ENCODE peak calls at places on chromosomes 7 and 10, in seven cellular contexts. P is H9, G is aorta, E is IMR-90, I is osteoblast, H is heart right ventricle, J is A549. K is an unnamed sample. For H3K4me1, the result is how much of the 10 kb centered on the place peaks cover.

GRCh38 chr7:1343551-1343950 is 110.9 kb downstream of the UNCX start:
- DNase-seq in P (no peak), G (no peak), E (no peak), I (no peak), H (no peak), J (no peak), K (no peak)

GRCh38 chr10:93440591-93441012 is 41.5 kb downstream of the MYOF start:
- DNase-seq in P (no peak), G (no peak), E (peak), I (peak), H (no peak), J (no peak), K (no peak)

GRCh38 chr7:2209146-2209960 is 23.4 kb downstream of the MAD1L1 start:
- DNase-seq in P (peak), G (peak), E (peak), I (peak), H (peak), J (peak), K (peak)

GRCh38 chr10:114943000-114943399 is 5.0 kb downstream of the TRUB1 start:
- DNase-seq in P (no peak), G (no peak), E (no peak), I (no peak), H (peak), J (no peak), K (no peak)

GRCh38 chr10:101535949-101536348 is 52.1 kb downstream of the POLL start:
- DNase-seq in P (no peak), G (no peak), E (no peak), I (no peak), H (no peak), J (no peak), K (no peak)

GRCh38 chr10:841535-841934 is 90.0 kb downstream of the LARP4B start:
- DNase-seq in P (no peak), G (no peak), E (no peak), I (no peak), H (no peak), J (no peak), K (no peak)

GRCh38 chr10:29120216-29120615 is 168.7 kb upstream of the LYZL1 start:
- DNase-seq in P (no peak), G (no peak), E (peak), I (peak), H (no peak), J (peak), K (no peak)

GRCh38 chr10:125190961-125191360 is 30.6 kb upstream of the CTBP2 start:
- DNase-seq in P (no peak), G (no peak), E (no peak), I (no peak), H (no peak), J (no peak), K (no peak)

GRCh38 chr7:138358850-138359341 is 101.2 kb upstream of the TRIM24 start:
- DNase-seq in P (no peak), G (no peak), E (no peak), I (no peak), H (no peak), J (no peak), K (no peak)

GRCh38 chr7:106282374-106282773 is 2.4 kb downstream of the NAMPT start:
- DNase-seq in P (no peak), G (no peak), E (no peak), I (no peak), H (no peak), J (no peak), K (no peak)
- H3K4me1 ChIP-seq in P (under half), G (under half), E (under half), I (under half), H (under half), J (half or more), K (under half)

DNA sequence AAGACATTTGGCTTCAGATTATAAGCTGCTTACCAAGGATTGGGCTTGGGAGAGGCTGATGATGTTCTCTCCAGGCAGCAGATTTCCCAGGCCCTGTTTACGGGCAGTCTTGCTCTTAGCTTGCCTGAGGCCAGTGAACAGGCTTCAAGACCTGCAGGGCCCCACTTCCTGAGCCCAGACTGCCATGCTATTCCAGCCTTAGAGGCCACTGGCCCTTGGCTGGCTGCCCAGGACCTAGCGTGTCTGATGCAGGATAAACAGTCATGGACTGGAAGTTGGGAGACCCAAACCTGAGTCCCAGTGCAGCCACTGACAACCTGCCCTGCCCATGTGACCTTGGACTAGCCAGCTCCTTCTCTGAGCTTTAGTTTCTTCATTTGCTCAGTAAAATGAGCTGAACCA is 2.9 kb downstream of the PRXL2A start:
- DNase-seq in P (no peak), G (no peak), E (no peak), I (no peak), H (no peak), J (no peak), K (peak)
- H3K27ac ChIP-seq in P (no peak), G (no peak), E (no peak), I (no peak), H (peak), J (no peak), K (no peak)

DNA sequence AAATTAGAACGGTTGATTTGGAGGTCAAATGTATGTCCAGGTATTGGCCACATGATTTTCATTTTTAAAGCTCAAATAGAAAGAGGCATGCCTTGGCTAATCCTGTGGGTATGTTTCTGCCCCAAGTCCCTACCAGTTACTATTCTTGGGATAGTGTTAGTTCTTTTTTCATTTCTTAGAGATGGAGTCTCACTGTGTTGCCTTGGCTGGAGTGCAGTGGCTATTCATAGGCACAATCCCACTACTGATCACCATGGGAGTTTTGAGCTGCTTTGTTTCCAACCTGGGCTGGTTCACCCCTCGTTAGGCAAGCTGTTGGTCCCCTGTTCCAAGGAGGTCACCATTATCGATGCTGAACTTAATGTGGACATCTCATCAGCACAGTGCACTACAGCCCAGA is 46.3 kb downstream of the NRP1 start:
- DNase-seq in P (no peak), G (no peak), E (no peak), I (no peak), H (no peak), J (no peak), K (no peak)
- H3K4me1 ChIP-seq in P (under half), G (under half), E (under half), I (under half), H (under half), J (half or more), K (under half)

DNA sequence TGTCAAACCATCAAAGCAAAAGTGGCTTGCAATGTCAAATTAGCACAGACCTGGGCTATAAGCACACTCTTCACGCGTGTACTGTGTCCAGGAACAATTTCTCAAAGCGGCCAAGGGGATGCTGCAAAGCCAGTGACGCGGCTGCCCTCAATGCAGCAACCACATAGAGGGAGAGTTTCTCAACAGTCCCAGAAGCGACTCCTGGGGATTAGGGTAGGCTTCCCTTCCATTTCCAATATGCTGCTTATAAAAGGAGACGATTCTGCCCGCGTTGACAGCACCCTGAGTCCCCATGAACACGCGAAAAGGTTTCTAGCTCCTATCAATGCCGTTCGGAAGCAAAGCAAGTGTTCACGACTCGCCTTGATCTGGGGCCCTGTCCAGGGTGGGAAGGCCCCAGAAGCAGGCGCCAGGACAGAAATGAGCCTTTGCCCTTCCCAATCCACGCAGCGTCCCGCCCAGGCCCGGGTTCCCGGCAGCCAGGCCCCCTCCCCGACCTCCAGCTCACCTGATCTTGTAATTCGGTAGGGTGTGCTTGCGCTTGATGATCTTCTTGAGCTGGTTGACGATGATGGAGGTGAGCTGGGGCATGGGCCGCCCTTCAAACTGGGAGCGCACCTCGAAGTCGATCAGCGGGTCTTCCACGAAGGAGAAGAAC is 1.3 kb downstream of the PDZD8 start:
- DNase-seq in P (peak), G (peak), E (peak), I (peak), H (peak), J (peak), K (peak)
- H3K27ac ChIP-seq in P (no peak), G (no peak), E (peak), I (peak), H (peak), J (peak), K (peak)

DNA sequence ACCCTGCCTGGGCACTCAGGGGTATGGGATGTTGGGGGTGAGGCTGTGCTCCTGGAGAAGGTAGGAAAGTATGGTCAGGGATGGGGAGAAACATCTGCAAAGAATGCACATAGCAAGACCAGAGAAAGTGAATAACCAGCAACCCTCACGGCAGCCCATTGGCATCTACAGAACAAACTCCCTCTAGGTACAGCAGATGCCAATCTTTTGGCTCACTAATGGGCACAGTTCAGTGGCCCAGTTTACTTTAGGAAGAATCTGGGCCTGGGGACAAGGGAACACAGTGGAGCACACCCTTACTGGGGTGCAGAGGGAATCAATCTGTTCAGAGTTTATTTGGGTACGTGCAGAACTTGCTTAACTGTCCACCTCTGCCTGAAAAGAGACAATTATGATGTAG is 143.8 kb downstream of the JAZF1 start:
- DNase-seq in P (no peak), G (no peak), E (no peak), I (no peak), H (no peak), J (no peak), K (no peak)
- H3K4me1 ChIP-seq in P (under half), G (under half), E (under half), I (half or more), H (under half), J (half or more), K (under half)